ENCODE peak calls at places on chromosomes 7 and 10, in nine cellular contexts. One of them, this sample, is unnamed.
A peak's percentile ranks its signal among the peaks of the same experiment; 100 is the strongest.

GRCh38 chr10:101453791-101454718 is 100.1 kb downstream of the BTRC start:
- DNase-seq in lung: no peak
- DNase-seq in cardiac fibroblast: peak; percentile 7
- DNase-seq in GM23248: no peak
- DNase-seq in naive thymus-derived CD4-positive, alpha-beta T cell: no peak
- DNase-seq in left ventricle myocardium inferior: no peak
- DNase-seq in hepatocyte: no peak
- DNase-seq in neural progenitor cell: no peak
- DNase-seq in GM12878: no peak
- DNase-seq in this sample: no peak

GRCh38 chr7:70298780-70299446 is 700.6 kb downstream of the AUTS2 start:
- DNase-seq in cardiac fibroblast: no peak
- DNase-seq in hepatocyte: no peak
- DNase-seq in GM23248: no peak
- DNase-seq in GM12878: no peak
- DNase-seq in neural progenitor cell: no peak
- DNase-seq in naive thymus-derived CD4-positive, alpha-beta T cell: no peak
- DNase-seq in left ventricle myocardium inferior: no peak
- DNase-seq in lung: no peak
- DNase-seq in this sample: no peak

GRCh38 chr7:148993193-148993592 is 35.1 kb downstream of the PDIA4 start:
- DNase-seq in GM12878: no peak
- DNase-seq in left ventricle myocardium inferior: no peak
- DNase-seq in naive thymus-derived CD4-positive, alpha-beta T cell: no peak
- DNase-seq in cardiac fibroblast: no peak
- DNase-seq in lung: no peak
- DNase-seq in GM23248: no peak
- DNase-seq in neural progenitor cell: no peak
- DNase-seq in hepatocyte: no peak
- DNase-seq in this sample: no peak

GRCh38 chr10:112898540-112899395 is 51.3 kb upstream of the TCF7L2 start:
- DNase-seq in lung: no peak
- DNase-seq in GM23248: peak; percentile 60
- DNase-seq in cardiac fibroblast: peak; percentile 59
- DNase-seq in GM12878: no peak
- DNase-seq in left ventricle myocardium inferior: no peak
- DNase-seq in neural progenitor cell: peak; percentile 83
- DNase-seq in naive thymus-derived CD4-positive, alpha-beta T cell: no peak
- DNase-seq in hepatocyte: peak; percentile 89
- DNase-seq in this sample: no peak

GRCh38 chr10:62130948-62131347 is 137.7 kb downstream of the RTKN2 start:
- DNase-seq in lung: no peak
- DNase-seq in hepatocyte: no peak
- DNase-seq in neural progenitor cell: no peak
- DNase-seq in naive thymus-derived CD4-positive, alpha-beta T cell: no peak
- DNase-seq in left ventricle myocardium inferior: no peak
- DNase-seq in cardiac fibroblast: peak; percentile 95
- DNase-seq in GM12878: no peak
- DNase-seq in GM23248: peak; percentile 91
- DNase-seq in this sample: no peak

GRCh38 chr7:18706648-18707047 is 211.1 kb downstream of the HDAC9 start:
- DNase-seq in lung: no peak
- DNase-seq in GM23248: no peak
- DNase-seq in left ventricle myocardium inferior: no peak
- DNase-seq in cardiac fibroblast: no peak
- DNase-seq in naive thymus-derived CD4-positive, alpha-beta T cell: no peak
- DNase-seq in neural progenitor cell: no peak
- DNase-seq in hepatocyte: no peak
- DNase-seq in GM12878: no peak
- DNase-seq in this sample: no peak

GRCh38 chr10:45241865-45242518 is 73.4 kb downstream of the OR13A1 start:
- DNase-seq in left ventricle myocardium inferior: no peak
- DNase-seq in neural progenitor cell: no peak
- DNase-seq in GM12878: no peak
- DNase-seq in GM23248: no peak
- DNase-seq in lung: no peak
- DNase-seq in naive thymus-derived CD4-positive, alpha-beta T cell: no peak
- DNase-seq in hepatocyte: no peak
- DNase-seq in cardiac fibroblast: no peak
- DNase-seq in this sample: no peak

GRCh38 chr10:79438021-79438698 is 7.3 kb downstream of the ZCCHC24 start:
- DNase-seq in hepatocyte: no peak
- DNase-seq in GM23248: peak; percentile 50
- DNase-seq in lung: no peak
- DNase-seq in naive thymus-derived CD4-positive, alpha-beta T cell: no peak
- DNase-seq in neural progenitor cell: no peak
- DNase-seq in GM12878: no peak
- DNase-seq in left ventricle myocardium inferior: no peak
- DNase-seq in cardiac fibroblast: no peak
- DNase-seq in this sample: no peak

GRCh38 chr10:23516530-23516929 is 77.7 kb downstream of the OTUD1 start:
- DNase-seq in hepatocyte: peak; percentile 53
- DNase-seq in GM23248: peak; percentile 65
- DNase-seq in cardiac fibroblast: peak; percentile 23
- DNase-seq in left ventricle myocardium inferior: no peak
- DNase-seq in lung: no peak
- DNase-seq in neural progenitor cell: peak; percentile 45
- DNase-seq in GM12878: no peak
- DNase-seq in naive thymus-derived CD4-positive, alpha-beta T cell: no peak
- DNase-seq in this sample: no peak

GRCh38 chr7:40772096-40772495 is 637.3 kb downstream of the SUGCT start:
- DNase-seq in naive thymus-derived CD4-positive, alpha-beta T cell: no peak
- DNase-seq in GM23248: no peak
- DNase-seq in left ventricle myocardium inferior: no peak
- DNase-seq in neural progenitor cell: no peak
- DNase-seq in GM12878: no peak
- DNase-seq in hepatocyte: no peak
- DNase-seq in lung: no peak
- DNase-seq in cardiac fibroblast: no peak
- DNase-seq in this sample: no peak

GRCh38 chr10:18233775-18234174 is 93.6 kb downstream of the CACNB2 start:
- DNase-seq in neural progenitor cell: peak; percentile 42
- DNase-seq in GM12878: no peak
- DNase-seq in lung: no peak
- DNase-seq in cardiac fibroblast: no peak
- DNase-seq in GM23248: no peak
- DNase-seq in hepatocyte: peak; percentile 19
- DNase-seq in naive thymus-derived CD4-positive, alpha-beta T cell: no peak
- DNase-seq in left ventricle myocardium inferior: peak; percentile 78
- DNase-seq in this sample: peak; percentile 1

GRCh38 chr10:12191715-12192114 is 4.0 kb downstream of the NUDT5 start:
- DNase-seq in GM12878: no peak
- DNase-seq in cardiac fibroblast: peak; percentile 15
- DNase-seq in naive thymus-derived CD4-positive, alpha-beta T cell: no peak
- DNase-seq in neural progenitor cell: no peak
- DNase-seq in GM23248: peak; percentile 27
- DNase-seq in hepatocyte: no peak
- DNase-seq in lung: no peak
- DNase-seq in left ventricle myocardium inferior: no peak
- DNase-seq in this sample: no peak

GRCh38 chr10:89450901-89451300 is 36.5 kb downstream of the IFIT5 start:
- DNase-seq in cardiac fibroblast: no peak
- DNase-seq in GM23248: no peak
- DNase-seq in hepatocyte: no peak
- DNase-seq in naive thymus-derived CD4-positive, alpha-beta T cell: no peak
- DNase-seq in neural progenitor cell: no peak
- DNase-seq in lung: no peak
- DNase-seq in left ventricle myocardium inferior: no peak
- DNase-seq in GM12878: no peak
- DNase-seq in this sample: no peak

GRCh38 chr10:69866688-69867461 is 65.2 kb downstream of the COL13A1 start:
- DNase-seq in neural progenitor cell: peak; percentile 85
- DNase-seq in hepatocyte: peak; percentile 80
- DNase-seq in lung: no peak
- DNase-seq in naive thymus-derived CD4-positive, alpha-beta T cell: no peak
- DNase-seq in left ventricle myocardium inferior: peak; percentile 44
- DNase-seq in cardiac fibroblast: peak; percentile 84
- DNase-seq in GM12878: no peak
- DNase-seq in GM23248: peak; percentile 90
- DNase-seq in this sample: no peak

GRCh38 chr7:69620063-69620462 is 21.8 kb downstream of the AUTS2 start:
- DNase-seq in lung: no peak
- DNase-seq in hepatocyte: no peak
- DNase-seq in naive thymus-derived CD4-positive, alpha-beta T cell: no peak
- DNase-seq in left ventricle myocardium inferior: no peak
- DNase-seq in GM23248: no peak
- DNase-seq in GM12878: no peak
- DNase-seq in cardiac fibroblast: no peak
- DNase-seq in neural progenitor cell: no peak
- DNase-seq in this sample: no peak

GRCh38 chr7:98872328-98872924 is 2.6 kb upstream of the TMEM130 start:
- DNase-seq in GM23248: peak; percentile 33
- DNase-seq in neural progenitor cell: peak; percentile 67
- DNase-seq in lung: no peak
- DNase-seq in GM12878: no peak
- DNase-seq in cardiac fibroblast: no peak
- DNase-seq in hepatocyte: no peak
- DNase-seq in left ventricle myocardium inferior: no peak
- DNase-seq in naive thymus-derived CD4-positive, alpha-beta T cell: no peak
- DNase-seq in this sample: peak; percentile 59

GRCh38 chr7:47440320-47440719 is 141.6 kb downstream of the TNS3 start:
- DNase-seq in left ventricle myocardium inferior: no peak
- DNase-seq in lung: no peak
- DNase-seq in naive thymus-derived CD4-positive, alpha-beta T cell: no peak
- DNase-seq in GM23248: no peak
- DNase-seq in GM12878: no peak
- DNase-seq in neural progenitor cell: no peak
- DNase-seq in hepatocyte: no peak
- DNase-seq in cardiac fibroblast: no peak
- DNase-seq in this sample: no peak

GRCh38 chr7:139635521-139636240 is 112.2 kb downstream of the CLEC2L start:
- DNase-seq in lung: no peak
- DNase-seq in cardiac fibroblast: no peak
- DNase-seq in neural progenitor cell: peak; percentile 76
- DNase-seq in hepatocyte: no peak
- DNase-seq in GM23248: no peak
- DNase-seq in left ventricle myocardium inferior: no peak
- DNase-seq in GM12878: no peak
- DNase-seq in naive thymus-derived CD4-positive, alpha-beta T cell: peak; percentile 48
- DNase-seq in this sample: no peak
- H3K4me3 ChIP-seq in lung: no peak overlapping the region
- H3K4me3 ChIP-seq in cardiac fibroblast: no peak overlapping the region
- H3K4me3 ChIP-seq in neural progenitor cell: no peak overlapping the region
- H3K4me3 ChIP-seq in hepatocyte: no peak overlapping the region
- H3K4me3 ChIP-seq in GM23248: no peak overlapping the region
- H3K4me3 ChIP-seq in left ventricle myocardium inferior: no peak overlapping the region
- H3K4me3 ChIP-seq in GM12878: no peak overlapping the region
- H3K4me3 ChIP-seq in naive thymus-derived CD4-positive, alpha-beta T cell: peak overlapping the region; percentile 31
- H3K4me3 ChIP-seq in this sample: no peak overlapping the region

DNA sequence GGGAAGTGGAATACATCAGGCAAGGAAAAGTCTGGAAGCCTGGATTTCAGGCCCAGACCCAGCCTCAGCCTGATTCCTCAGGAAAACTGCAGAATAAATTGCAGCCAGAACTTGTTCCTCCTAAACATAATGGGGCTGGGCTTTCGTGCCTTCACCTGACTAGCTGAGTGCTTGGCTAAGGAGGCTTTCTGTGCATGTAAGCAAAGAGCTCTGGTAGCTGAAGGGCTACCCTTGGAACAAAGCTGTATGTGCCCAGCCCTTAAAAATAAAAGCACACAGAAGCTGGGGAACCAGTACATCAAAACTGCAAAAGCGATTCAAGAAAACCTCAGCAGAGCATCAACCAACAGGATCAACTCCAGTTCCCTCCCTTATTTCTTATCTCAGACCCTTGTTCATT is 19.0 kb upstream of the SORBS1 start:
- DNase-seq in lung: no peak
- DNase-seq in hepatocyte: no peak
- DNase-seq in cardiac fibroblast: no peak
- DNase-seq in GM12878: no peak
- DNase-seq in naive thymus-derived CD4-positive, alpha-beta T cell: no peak
- DNase-seq in left ventricle myocardium inferior: no peak
- DNase-seq in neural progenitor cell: no peak
- DNase-seq in GM23248: no peak
- DNase-seq in this sample: no peak
- H3K4me3 ChIP-seq in lung: no peak overlapping the region
- H3K4me3 ChIP-seq in hepatocyte: no peak overlapping the region
- H3K4me3 ChIP-seq in cardiac fibroblast: no peak overlapping the region
- H3K4me3 ChIP-seq in GM12878: no peak overlapping the region
- H3K4me3 ChIP-seq in naive thymus-derived CD4-positive, alpha-beta T cell: no peak overlapping the region
- H3K4me3 ChIP-seq in left ventricle myocardium inferior: no peak overlapping the region
- H3K4me3 ChIP-seq in neural progenitor cell: no peak overlapping the region
- H3K4me3 ChIP-seq in GM23248: no peak overlapping the region
- H3K4me3 ChIP-seq in this sample: no peak overlapping the region

DNA sequence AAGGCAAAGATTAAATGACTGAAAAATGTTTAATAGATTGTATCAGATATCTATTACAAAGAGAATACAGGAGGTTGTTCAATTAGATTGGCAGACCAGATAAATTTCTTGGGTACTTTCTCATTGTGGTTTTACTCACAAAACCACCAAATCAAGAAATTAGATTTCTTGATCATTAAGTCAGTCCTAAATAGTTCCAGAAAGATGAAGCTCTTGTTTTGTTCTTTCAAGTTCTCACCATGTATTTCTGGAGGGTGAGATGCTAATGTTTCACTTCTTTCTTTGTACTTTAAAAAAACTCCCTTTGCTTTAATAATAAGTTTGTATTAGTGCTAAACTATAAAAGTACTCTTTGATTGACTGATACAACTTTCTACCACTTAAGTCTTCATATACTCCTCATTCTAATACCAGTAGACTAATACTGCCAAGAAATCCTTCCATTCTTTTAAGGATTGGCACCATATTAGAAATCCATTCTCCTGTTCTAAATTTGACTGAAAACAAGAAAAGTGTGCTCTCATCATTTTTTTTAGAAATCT is 69.4 kb downstream of the RNF133 start:
- DNase-seq in naive thymus-derived CD4-positive, alpha-beta T cell: no peak
- DNase-seq in left ventricle myocardium inferior: no peak
- DNase-seq in GM12878: no peak
- DNase-seq in cardiac fibroblast: no peak
- DNase-seq in hepatocyte: no peak
- DNase-seq in GM23248: no peak
- DNase-seq in neural progenitor cell: no peak
- DNase-seq in lung: no peak
- DNase-seq in this sample: no peak
- H3K4me3 ChIP-seq in naive thymus-derived CD4-positive, alpha-beta T cell: no peak overlapping the region
- H3K4me3 ChIP-seq in left ventricle myocardium inferior: no peak overlapping the region
- H3K4me3 ChIP-seq in GM12878: no peak overlapping the region
- H3K4me3 ChIP-seq in cardiac fibroblast: no peak overlapping the region
- H3K4me3 ChIP-seq in hepatocyte: no peak overlapping the region
- H3K4me3 ChIP-seq in GM23248: no peak overlapping the region
- H3K4me3 ChIP-seq in neural progenitor cell: no peak overlapping the region
- H3K4me3 ChIP-seq in lung: no peak overlapping the region
- H3K4me3 ChIP-seq in this sample: no peak overlapping the region

DNA sequence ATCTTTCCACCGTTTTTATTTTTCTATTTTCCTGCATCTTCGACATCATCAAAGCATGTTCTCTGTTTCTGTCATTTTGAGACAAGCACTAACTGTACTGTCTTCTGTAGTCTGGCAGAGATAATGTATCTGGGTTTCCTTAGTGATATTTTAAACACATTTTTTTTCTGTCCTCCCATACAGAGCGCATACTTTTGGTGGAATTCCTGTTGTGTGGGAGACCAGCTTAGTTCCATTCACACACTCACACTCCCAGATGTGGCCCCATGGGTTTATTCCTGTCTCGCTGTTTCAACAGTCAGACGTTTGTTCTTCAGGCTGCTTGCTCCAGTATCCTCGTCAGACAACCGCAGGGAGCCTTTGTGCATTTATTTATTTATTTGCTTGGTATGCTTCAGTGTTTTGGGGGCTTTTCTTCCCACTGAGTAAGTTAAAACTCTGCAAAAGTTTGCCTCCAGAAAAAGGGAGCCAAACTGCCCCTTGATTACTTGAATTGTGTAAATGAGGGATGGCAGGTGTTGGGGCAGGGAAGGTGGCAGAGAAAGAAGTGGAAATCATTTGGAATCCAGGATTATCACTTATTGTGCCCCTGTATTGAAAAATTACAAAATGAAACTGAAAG is 456.8 kb upstream of the KLF6 start:
- DNase-seq in neural progenitor cell: peak; percentile 75
- DNase-seq in GM23248: peak; percentile 96
- DNase-seq in GM12878: no peak
- DNase-seq in hepatocyte: peak; percentile 75
- DNase-seq in cardiac fibroblast: peak; percentile 100
- DNase-seq in lung: no peak
- DNase-seq in naive thymus-derived CD4-positive, alpha-beta T cell: no peak
- DNase-seq in left ventricle myocardium inferior: peak; percentile 30
- DNase-seq in this sample: no peak
- H3K4me3 ChIP-seq in neural progenitor cell: no peak overlapping the region
- H3K4me3 ChIP-seq in GM23248: peak overlapping the region; percentile 74
- H3K4me3 ChIP-seq in GM12878: no peak overlapping the region
- H3K4me3 ChIP-seq in hepatocyte: no peak overlapping the region
- H3K4me3 ChIP-seq in cardiac fibroblast: peak overlapping the region; percentile 15
- H3K4me3 ChIP-seq in lung: no peak overlapping the region
- H3K4me3 ChIP-seq in naive thymus-derived CD4-positive, alpha-beta T cell: no peak overlapping the region
- H3K4me3 ChIP-seq in left ventricle myocardium inferior: peak overlapping the region; percentile 58
- H3K4me3 ChIP-seq in this sample: no peak overlapping the region